ENCODE peak calls at places on chromosome 19, in six cellular contexts. Q, U, J, P, X and G are unnamed samples.

GRCh38 chr19:14139944-14140343 is 3.6 kb upstream of the ASF1B start:
- DNase-seq in Q (no peak), U (no peak), J (no peak), P (no peak), X (no peak), G (peak)

GRCh38 chr19:11699931-11700794 is 38.6 kb downstream of the ZNF823 start:
- DNase-seq in Q (no peak), U (peak), J (peak), P (no peak), X (peak), G (peak)

GRCh38 chr19:35719402-35720162 is 1.8 kb downstream of the KMT2B start:
- DNase-seq in Q (no peak), U (no peak), J (no peak), P (no peak), X (peak), G (no peak)

GRCh38 chr19:13169769-13170168 is 19.6 kb downstream of the IER2 start:
- DNase-seq in Q (peak), U (no peak), J (peak), P (no peak), X (no peak), G (no peak)

GRCh38 chr19:36987091-36987490 is 71.0 kb downstream of the ZNF568 start:
- DNase-seq in Q (no peak), U (no peak), J (no peak), P (no peak), X (no peak), G (no peak)

GRCh38 chr19:35565016-35565856 is 1.8 kb upstream of the ATP4A start:
- DNase-seq in Q (no peak), U (no peak), J (no peak), P (no peak), X (no peak), G (no peak)

GRCh38 chr19:51702103-51702753 is 9.1 kb downstream of the SPACA6 start:
- DNase-seq in Q (peak), U (peak), J (peak), P (no peak), X (no peak), G (no peak)

GRCh38 chr19:1768248-1768647 is 14.9 kb downstream of the ONECUT3 start:
- DNase-seq in Q (no peak), U (no peak), J (peak), P (no peak), X (peak), G (peak)

GRCh38 chr19:55283548-55284393 is at the start of gene BRSK1:
- DNase-seq in Q (no peak), U (no peak), J (peak), P (no peak), X (no peak), G (no peak)

GRCh38 chr19:40739871-40740703 is 10.2 kb downstream of the ACTMAP start:
- DNase-seq in Q (no peak), U (no peak), J (peak), P (no peak), X (no peak), G (no peak)

GRCh38 chr19:49890349-49891311 is 6.1 kb downstream of the IL4I1 start:
- DNase-seq in Q (peak), U (no peak), J (peak), P (no peak), X (no peak), G (no peak)

GRCh38 chr19:19274146-19274545 is 1.0 kb upstream of the TM6SF2 start:
- DNase-seq in Q (no peak), U (no peak), J (no peak), P (no peak), X (no peak), G (no peak)

GRCh38 chr19:55383789-55384575 is at the start of gene TMEM238:
- DNase-seq in Q (peak), U (peak), J (peak), P (no peak), X (no peak), G (peak)

GRCh38 chr19:2663920-2664571 is 38.4 kb downstream of the GNG7 start:
- DNase-seq in Q (no peak), U (no peak), J (peak), P (no peak), X (no peak), G (peak)

GRCh38 chr19:38386968-38387549 is 775 bp downstream of the GGN start:
- DNase-seq in Q (no peak), U (no peak), J (peak), P (no peak), X (no peak), G (peak)

GRCh38 chr19:34208485-34208884 is 36.2 kb downstream of the LSM14A start:
- DNase-seq in Q (no peak), U (no peak), J (no peak), P (no peak), X (no peak), G (no peak)

GRCh38 chr19:1214299-1214861 is 8.8 kb downstream of the STK11 start:
- DNase-seq in Q (no peak), U (no peak), J (no peak), P (no peak), X (no peak), G (no peak)

GRCh38 chr19:1261863-1262686 is 7.1 kb upstream of the CIRBP start:
- DNase-seq in Q (peak), U (no peak), J (no peak), P (no peak), X (peak), G (no peak)

GRCh38 chr19:38265213-38265861 is 964 bp downstream of the SPINT2 start:
- DNase-seq in Q (peak), U (no peak), J (no peak), P (no peak), X (no peak), G (no peak)

GRCh38 chr19:38004505-38005223 is 97.7 kb downstream of the SIPA1L3 start:
- DNase-seq in Q (peak), U (peak), J (peak), P (peak), X (peak), G (peak)

GRCh38 chr19:46861691-46862503 is 1.1 kb downstream of the ARHGAP35 start:
- DNase-seq in Q (no peak), U (peak), J (peak), P (no peak), X (no peak), G (peak)

GRCh38 chr19:53696951-53697350 is 65.2 kb downstream of the DPRX start:
- DNase-seq in Q (no peak), U (no peak), J (no peak), P (no peak), X (no peak), G (no peak)

GRCh38 chr19:54188224-54188871 is 1.0 kb downstream of the MBOAT7 start:
- DNase-seq in Q (no peak), U (peak), J (peak), P (no peak), X (no peak), G (peak)

GRCh38 chr19:51226068-51226467 is 1.2 kb downstream of the CD33 start:
- DNase-seq in Q (no peak), U (no peak), J (no peak), P (no peak), X (no peak), G (peak)

GRCh38 chr19:42422576-42423461 is 4.4 kb downstream of the LIPE start:
- DNase-seq in Q (no peak), U (no peak), J (no peak), P (no peak), X (peak), G (peak)

GRCh38 chr19:8050274-8051096 is 2.1 kb upstream of the CCL25 start:
- DNase-seq in Q (peak), U (peak), J (peak), P (peak), X (peak), G (peak)

DNA sequence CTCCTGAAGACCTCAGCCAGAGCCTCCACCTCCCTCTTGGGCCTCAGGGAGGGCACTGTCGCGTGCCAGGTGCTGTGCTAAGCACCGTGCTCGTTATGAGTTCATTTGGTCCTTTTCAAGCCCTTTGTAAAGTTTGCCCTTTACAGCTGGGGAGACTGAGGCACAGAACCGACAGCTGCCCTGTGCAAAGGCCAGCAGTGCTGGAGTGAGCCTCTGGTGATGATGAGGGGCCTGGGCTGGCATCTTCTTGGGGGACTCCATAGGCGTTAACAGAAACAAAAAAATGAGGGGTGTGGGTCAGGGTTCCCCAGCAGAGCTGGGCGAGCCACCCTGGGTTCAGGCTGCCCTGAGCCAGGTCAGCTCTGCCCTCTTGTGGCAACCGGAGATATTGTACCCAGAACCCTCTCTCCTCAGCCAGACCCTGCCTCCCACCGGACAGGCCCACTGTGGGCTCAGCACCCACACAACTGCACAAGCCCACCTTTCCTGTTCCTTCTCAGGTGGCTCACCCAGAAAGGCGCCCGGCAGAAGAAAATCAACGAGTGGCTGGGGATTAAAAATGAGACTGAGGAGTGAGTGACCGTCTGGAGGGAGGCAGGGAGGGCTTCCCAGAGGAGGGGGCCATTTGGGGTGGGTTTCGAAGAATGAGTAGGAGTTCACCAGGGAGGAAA is 5.5 kb upstream of the IFI30 start:
- DNase-seq in Q (peak), U (peak), J (peak), P (no peak), X (no peak), G (peak)
- TF ChIP-seq MYC in Q (no peak), U (no peak), J (no peak), P (no peak), X (no peak), G (no peak)

DNA sequence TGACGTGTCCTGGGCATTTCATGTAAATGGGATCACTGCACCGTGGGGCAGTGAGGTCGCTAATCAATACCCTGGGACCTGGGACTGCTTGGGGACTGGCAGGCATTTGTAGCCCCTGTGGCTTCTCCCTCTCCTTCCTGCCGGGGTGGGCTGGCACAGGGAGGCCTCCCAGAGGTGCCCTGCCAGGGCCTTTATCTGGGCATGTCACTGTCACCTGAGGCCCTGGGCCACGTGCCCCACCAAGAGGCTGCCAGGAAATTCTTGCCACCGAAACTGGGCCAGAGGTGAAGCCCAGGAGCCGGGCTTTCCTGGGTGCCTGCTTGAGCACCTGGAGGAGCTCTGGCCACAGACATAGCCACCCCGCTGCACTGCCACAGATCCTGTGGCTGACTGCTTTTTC is 1.8 kb upstream of the NMRK2 start:
- DNase-seq in Q (no peak), U (no peak), J (no peak), P (no peak), X (no peak), G (no peak)
- TF ChIP-seq MAX in Q (no peak), U (no peak), J (no peak), P (no peak), X (no peak), G (no peak)

DNA sequence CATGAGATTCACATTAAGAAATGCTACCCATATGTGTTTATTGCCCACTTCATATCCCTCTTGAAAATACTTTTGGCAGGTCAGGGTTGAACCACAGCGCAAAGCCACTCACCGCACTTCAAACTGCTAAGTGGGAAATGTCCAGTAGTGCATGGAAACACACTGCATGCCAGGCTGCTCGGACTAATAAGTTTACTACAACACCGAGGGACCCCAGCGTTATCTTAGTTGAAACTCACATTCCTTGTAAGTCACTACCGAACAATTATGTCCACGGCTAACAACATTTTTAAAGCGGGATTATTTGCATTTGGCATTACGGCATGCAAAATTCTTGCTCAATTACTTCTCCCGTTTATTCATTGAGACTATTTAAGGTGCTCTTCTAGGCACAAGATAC is 4.0 kb downstream of the BRD4 start:
- DNase-seq in Q (no peak), U (no peak), J (no peak), P (no peak), X (no peak), G (no peak)
- TF ChIP-seq CTCF in Q (no peak), U (no peak), J (no peak), P (no peak), X (no peak), G (no peak)

DNA sequence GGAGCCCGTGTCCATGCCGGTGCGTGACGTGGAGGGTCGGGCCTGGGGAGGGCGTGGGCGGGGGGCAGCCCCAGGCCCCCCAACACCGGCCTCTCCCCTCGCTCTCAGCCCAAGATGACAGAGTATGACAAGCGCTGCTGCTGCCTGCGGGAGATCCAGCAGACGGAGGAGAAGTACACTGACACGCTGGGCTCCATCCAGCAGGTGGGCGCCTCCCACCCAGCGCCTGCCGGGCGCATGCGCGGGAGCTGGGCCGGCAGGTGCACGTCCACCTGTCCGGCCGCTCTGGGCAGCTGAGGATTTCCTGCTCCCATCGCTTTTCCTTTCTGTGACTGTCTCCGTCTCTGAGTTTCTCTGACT is 49.8 kb downstream of the VAV1 start:
- DNase-seq in Q (no peak), U (no peak), J (no peak), P (no peak), X (no peak), G (no peak)
- TF ChIP-seq MYC in Q (no peak), U (no peak), J (no peak), P (no peak), X (no peak), G (no peak)

DNA sequence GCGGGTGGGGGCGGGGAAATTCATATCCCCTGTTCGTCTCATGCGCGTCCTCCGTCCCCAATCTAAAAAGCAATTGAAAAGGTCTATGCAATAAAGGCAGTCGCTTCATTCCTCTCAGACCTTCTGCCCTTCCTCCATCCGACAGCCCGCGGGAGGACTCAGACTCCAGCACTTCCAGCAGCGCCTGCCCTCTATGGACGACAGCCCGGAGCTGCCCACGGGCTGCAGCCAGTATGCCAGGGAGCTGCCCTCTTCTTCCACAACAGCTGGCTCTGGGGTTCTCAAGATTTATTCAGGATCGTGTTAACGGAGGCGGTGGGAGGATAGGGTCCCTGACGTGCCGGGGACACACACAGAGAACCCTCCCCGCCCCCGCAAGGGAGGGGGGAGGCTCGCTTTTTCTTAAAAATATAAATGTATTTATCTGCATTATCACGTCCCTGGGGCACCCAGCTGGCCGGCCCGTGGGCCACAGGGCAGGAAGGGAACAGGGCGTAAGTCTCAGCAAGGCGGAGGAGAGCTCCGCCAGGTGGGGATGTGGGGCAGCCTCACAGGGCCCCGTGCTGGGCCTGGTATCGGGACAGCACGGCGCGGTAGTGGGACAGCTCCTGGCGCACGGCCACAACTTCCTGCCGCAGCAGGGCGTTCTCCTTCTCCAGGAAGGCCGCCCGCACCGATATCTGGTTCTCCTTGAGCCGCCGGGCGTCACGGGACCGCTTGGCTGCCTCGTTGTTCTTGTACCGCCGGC is 6.7 kb downstream of the DBP start:
- DNase-seq in Q (no peak), U (peak), J (no peak), P (no peak), X (no peak), G (peak)
- TF ChIP-seq MAX in Q (no peak), U (no peak), J (no peak), P (no peak), X (no peak), G (no peak)

GRCh38 chr19:27746691-27747380 is 1466.1 kb downstream of the UQCRFS1 start:
- DNase-seq in Q (peak), U (no peak), J (peak), P (no peak), X (no peak), G (peak)
- TF ChIP-seq CTCF in Q (no peak), U (no peak), J (no peak), P (peak), X (no peak), G (no peak)